ENCODE peak calls at places on chromosomes 13 and 19, in six cellular contexts. Q is K562, R is H1, L is GM12878, C is HCT116, U is GM23338. E is an unnamed sample.

GRCh38 chr13:111042661-111043226 is 72.4 kb upstream of the ARHGEF7 start:
- DNase-seq in L (no peak), Q (no peak), R (no peak), U (no peak), C (no peak), E (no peak)

GRCh38 chr13:111213964-111214726 is 99.0 kb downstream of the ARHGEF7 start:
- DNase-seq in R (no peak), Q (no peak), L (no peak), C (no peak), U (peak), E (no peak)

GRCh38 chr19:33524024-33524664 is 2.6 kb upstream of the PEPD start:
- DNase-seq in U (no peak), L (no peak), C (no peak), R (no peak), Q (no peak), E (no peak)

GRCh38 chr13:72489751-72490150 is 237.7 kb downstream of the MZT1 start:
- DNase-seq in C (no peak), U (no peak), R (no peak), L (no peak), Q (no peak), E (no peak)

GRCh38 chr19:20171285-20171684 is 4.3 kb downstream of the ZNF486 start:
- DNase-seq in C (no peak), R (no peak), Q (no peak), U (no peak), L (no peak), E (no peak)

GRCh38 chr19:21908066-21908465 is 72.1 kb upstream of the ZNF43 start:
- DNase-seq in R (no peak), U (no peak), C (no peak), Q (no peak), L (no peak), E (no peak)

GRCh38 chr13:75752848-75753247 is 116.7 kb downstream of the LMO7 start:
- DNase-seq in U (no peak), L (no peak), R (no peak), Q (no peak), C (no peak), E (no peak)

GRCh38 chr19:944663-945241 is 18.9 kb downstream of the ARID3A start:
- DNase-seq in R (no peak), U (no peak), C (no peak), L (no peak), Q (no peak), E (no peak)

GRCh38 chr19:41934849-41935374 is 6.7 kb upstream of the ERFL start:
- DNase-seq in Q (peak), R (peak), L (no peak), C (peak), U (peak), E (no peak)

GRCh38 chr13:111212517-111212873 is 97.4 kb downstream of the ARHGEF7 start:
- DNase-seq in L (no peak), U (no peak), R (no peak), Q (no peak), C (no peak), E (no peak)

GRCh38 chr13:39450176-39450575 is 152.8 kb downstream of the LHFPL6 start:
- DNase-seq in L (no peak), Q (no peak), U (no peak), C (no peak), R (no peak), E (no peak)

GRCh38 chr13:110405597-110406450 is 98.7 kb downstream of the COL4A2 start:
- DNase-seq in U (no peak), Q (no peak), C (no peak), R (no peak), L (no peak), E (no peak)

GRCh38 chr19:30703645-30704044 is 331.5 kb downstream of the ZNF536 start:
- DNase-seq in C (no peak), Q (no peak), R (no peak), L (no peak), U (no peak), E (no peak)

GRCh38 chr13:52999093-52999696 is 29.4 kb upstream of the OLFM4 start:
- DNase-seq in C (no peak), Q (no peak), R (no peak), U (no peak), L (no peak), E (no peak)

GRCh38 chr13:41284512-41285288 is 21.3 kb upstream of the MTRF1 start:
- DNase-seq in U (no peak), Q (no peak), C (peak), L (no peak), R (no peak), E (no peak)

GRCh38 chr13:41213316-41213715 is 18.9 kb upstream of the KBTBD7 start:
- DNase-seq in L (no peak), R (no peak), U (no peak), Q (no peak), C (no peak), E (no peak)

GRCh38 chr19:14078406-14078805 is 5.8 kb downstream of the MISP3 start:
- DNase-seq in C (no peak), U (no peak), L (no peak), Q (no peak), R (no peak), E (no peak)

GRCh38 chr19:38003427-38004099 is 96.6 kb downstream of the SIPA1L3 start:
- DNase-seq in C (no peak), U (peak), Q (no peak), L (peak), R (no peak), E (no peak)

GRCh38 chr19:38683393-38684077 is 36.1 kb downstream of the ACTN4 start:
- DNase-seq in U (peak), L (no peak), C (peak), Q (peak), R (peak), E (no peak)

GRCh38 chr13:41418027-41418426 is 39.3 kb upstream of the RGCC start:
- DNase-seq in R (no peak), L (no peak), C (no peak), Q (no peak), U (no peak), E (no peak)

GRCh38 chr19:33719366-33720154 is 77.1 kb upstream of the KCTD15 start:
- DNase-seq in R (no peak), U (no peak), L (no peak), C (no peak), Q (no peak), E (no peak)

GRCh38 chr13:21010621-21011020 is 50.8 kb downstream of the LATS2 start:
- DNase-seq in R (no peak), C (no peak), L (no peak), Q (peak), U (peak), E (no peak)

GRCh38 chr13:44300895-44301638 is 72.6 kb upstream of the SERP2 start:
- DNase-seq in C (peak), U (no peak), R (no peak), Q (no peak), L (peak), E (peak)

GRCh38 chr19:45659096-45659729 is 8.8 kb upstream of the GIPR start:
- DNase-seq in R (no peak), C (no peak), L (no peak), U (no peak), Q (no peak), E (no peak)

GRCh38 chr19:47035127-47035494 is 13.3 kb downstream of the TMEM160 start:
- DNase-seq in Q (peak), U (peak), L (no peak), C (no peak), R (no peak), E (no peak)

GRCh38 chr19:37928527-37929286 is 21.7 kb downstream of the SIPA1L3 start:
- DNase-seq in U (peak), L (peak), Q (no peak), R (no peak), C (no peak), E (no peak)

GRCh38 chr13:41546372-41547252 is 89.3 kb downstream of the RGCC start:
- DNase-seq in R (no peak), C (no peak), L (no peak), U (no peak), Q (no peak), E (no peak)

GRCh38 chr19:19026299-19026971 is 6.9 kb downstream of the SUGP2 start:
- DNase-seq in C (no peak), L (no peak), Q (peak), R (no peak), U (peak), E (no peak)

GRCh38 chr19:57682226-57682766 is 519 bp downstream of the ZNF551 start:
- DNase-seq in U (no peak), C (no peak), Q (no peak), L (no peak), R (no peak), E (no peak)

GRCh38 chr13:41462427-41462826 is 5.1 kb downstream of the RGCC start:
- DNase-seq in Q (no peak), U (no peak), L (no peak), R (no peak), C (no peak), E (no peak)

GRCh38 chr19:29672933-29673336 is 7.7 kb downstream of the PLEKHF1 start:
- DNase-seq in R (no peak), C (no peak), L (peak), U (no peak), Q (no peak), E (no peak)

GRCh38 chr13:112918746-112919145 is 50.3 kb upstream of the MCF2L start:
- DNase-seq in U (no peak), L (no peak), C (no peak), Q (no peak), R (no peak), E (no peak)

GRCh38 chr13:74015137-74015536 is 119.1 kb downstream of the KLF12 start:
- DNase-seq in C (no peak), R (no peak), Q (no peak), L (no peak), U (peak), E (no peak)

DNA sequence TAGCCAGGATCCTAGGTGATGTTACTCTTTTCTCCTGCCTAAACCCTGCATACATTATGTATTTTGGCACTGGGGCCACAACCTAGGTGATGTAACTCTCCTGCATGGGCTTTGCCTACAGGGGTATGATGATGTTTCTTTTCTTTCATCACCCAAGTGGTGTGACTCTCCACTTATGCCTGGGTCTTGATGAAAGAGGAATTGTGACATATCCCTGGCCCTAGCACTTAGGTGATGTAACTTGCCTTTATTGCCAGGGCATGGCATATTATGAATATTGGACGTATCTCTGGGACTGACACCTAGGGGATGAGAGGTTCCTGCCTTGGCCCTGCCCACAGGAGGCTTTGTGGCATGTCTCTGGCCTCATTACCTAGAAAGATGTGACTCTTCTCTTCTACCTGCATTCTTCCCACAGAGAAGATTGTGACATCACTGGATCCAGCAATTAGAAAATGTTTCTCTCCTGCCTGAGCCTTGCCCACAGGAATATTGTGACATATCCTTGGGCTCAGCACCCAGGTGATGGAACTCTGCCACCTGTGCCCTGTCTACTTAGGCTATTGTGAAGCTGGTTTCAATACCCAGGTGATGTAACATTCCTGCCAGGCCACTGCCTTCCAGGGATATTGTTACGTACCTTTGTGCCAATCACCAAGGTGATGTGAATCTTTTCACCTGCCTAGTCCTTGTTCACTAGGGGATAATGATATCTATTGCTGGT is 27.3 kb upstream of the ZNF254 start:
- DNase-seq in C (no peak), L (no peak), Q (no peak), R (no peak), U (no peak), E (no peak)
- TF ChIP-seq POLR2AphosphoS5 in C (no peak), L (no peak), Q (no peak), R (no peak), U (no peak), E (no peak)

GRCh38 chr13:31001647-31002046 is 69.2 kb downstream of the TEX26 start:
- DNase-seq in R (no peak), C (no peak), Q (no peak), L (no peak), U (no peak), E (no peak)

GRCh38 chr13:31000889-31001288 is 68.4 kb downstream of the TEX26 start:
- DNase-seq in L (no peak), R (no peak), U (no peak), Q (no peak), C (no peak), E (no peak)

GRCh38 chr13:30997697-30998547 is 65.5 kb downstream of the TEX26 start:
- DNase-seq in R (no peak), C (no peak), L (no peak), Q (no peak), U (no peak), E (no peak)

GRCh38 chr13:30995331-30995730 is 62.9 kb downstream of the TEX26 start:
- DNase-seq in L (no peak), C (no peak), Q (no peak), R (no peak), U (no peak), E (no peak)

DNA sequence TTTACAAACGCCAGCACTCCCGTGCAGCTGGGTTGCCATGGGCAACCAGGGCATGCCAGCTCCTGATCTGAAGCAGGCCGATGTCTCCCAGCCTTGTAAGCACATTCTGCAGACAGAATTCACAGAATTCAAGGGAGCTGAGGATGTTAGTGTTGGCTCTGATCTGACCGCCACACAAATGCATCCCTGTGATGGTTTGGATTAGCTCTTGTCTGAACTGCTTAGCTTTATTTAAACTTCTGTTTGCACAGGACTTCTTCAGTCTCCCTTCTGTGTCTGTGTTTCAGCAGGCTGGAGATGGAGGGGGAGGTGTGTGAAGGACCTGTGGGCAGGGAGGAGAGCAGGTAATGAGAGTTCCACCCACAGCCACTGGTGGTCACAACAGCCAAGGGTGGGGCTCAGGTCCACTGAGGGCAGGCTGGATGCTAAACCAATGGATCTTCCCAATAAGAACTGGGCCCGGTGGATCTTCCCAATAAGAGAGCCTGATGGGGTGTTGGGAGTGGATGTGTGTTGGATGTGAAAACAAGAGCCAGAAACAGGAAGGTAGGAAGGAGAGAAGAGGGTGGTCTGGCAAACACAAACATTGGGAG is 66.2 kb downstream of the TEX26 start:
- DNase-seq in L (no peak), C (no peak), R (no peak), Q (no peak), U (no peak), E (no peak)
- H3K4me3 ChIP-seq in L (no peak), C (no peak), R (no peak), Q (no peak), U (no peak), E (no peak)

GRCh38 chr19:3721900-3722442 is 13.8 kb downstream of the TJP3 start:
- DNase-seq in R (no peak), L (no peak), C (no peak), U (no peak), Q (no peak), E (no peak)
- TF ChIP-seq EZH2 in R (no peak), L (no peak), C (no peak), U (no peak), Q (no peak), E (no peak)

DNA sequence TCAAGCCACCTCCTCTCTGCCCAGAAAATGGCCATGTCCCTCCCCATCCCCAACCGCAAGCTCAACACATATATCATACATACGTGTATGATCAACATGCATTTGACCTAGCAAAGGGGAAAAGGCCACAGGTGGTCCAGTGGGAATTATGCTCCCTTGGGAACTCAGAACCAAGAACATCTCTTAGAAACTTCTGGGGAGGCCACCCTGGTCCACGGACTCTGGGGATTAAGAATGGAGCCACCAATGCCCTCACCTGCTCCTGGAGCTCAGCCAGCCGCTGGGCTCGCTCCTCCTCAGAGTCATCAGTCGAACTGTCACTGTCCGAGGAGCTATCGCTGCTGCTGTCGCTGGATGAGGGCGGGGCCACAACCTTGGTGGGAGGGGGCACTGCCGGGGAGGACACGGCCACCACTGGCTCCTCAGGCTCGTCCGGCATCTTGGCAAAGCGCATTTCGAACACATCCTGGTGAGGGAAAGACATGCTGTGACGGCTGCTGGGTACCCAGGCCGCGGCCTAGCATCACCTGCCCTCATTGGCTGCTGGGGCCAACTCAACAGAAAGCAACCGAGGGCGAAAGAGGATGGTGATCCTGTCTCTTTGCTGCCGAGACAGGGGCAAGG is 24.6 kb upstream of the EPHX3 start:
- DNase-seq in Q (no peak), U (no peak), L (no peak), C (no peak), R (no peak), E (no peak)
- TF ChIP-seq POLR2AphosphoS5 in Q (no peak), U (no peak), L (no peak), C (no peak), R (no peak), E (no peak)

DNA sequence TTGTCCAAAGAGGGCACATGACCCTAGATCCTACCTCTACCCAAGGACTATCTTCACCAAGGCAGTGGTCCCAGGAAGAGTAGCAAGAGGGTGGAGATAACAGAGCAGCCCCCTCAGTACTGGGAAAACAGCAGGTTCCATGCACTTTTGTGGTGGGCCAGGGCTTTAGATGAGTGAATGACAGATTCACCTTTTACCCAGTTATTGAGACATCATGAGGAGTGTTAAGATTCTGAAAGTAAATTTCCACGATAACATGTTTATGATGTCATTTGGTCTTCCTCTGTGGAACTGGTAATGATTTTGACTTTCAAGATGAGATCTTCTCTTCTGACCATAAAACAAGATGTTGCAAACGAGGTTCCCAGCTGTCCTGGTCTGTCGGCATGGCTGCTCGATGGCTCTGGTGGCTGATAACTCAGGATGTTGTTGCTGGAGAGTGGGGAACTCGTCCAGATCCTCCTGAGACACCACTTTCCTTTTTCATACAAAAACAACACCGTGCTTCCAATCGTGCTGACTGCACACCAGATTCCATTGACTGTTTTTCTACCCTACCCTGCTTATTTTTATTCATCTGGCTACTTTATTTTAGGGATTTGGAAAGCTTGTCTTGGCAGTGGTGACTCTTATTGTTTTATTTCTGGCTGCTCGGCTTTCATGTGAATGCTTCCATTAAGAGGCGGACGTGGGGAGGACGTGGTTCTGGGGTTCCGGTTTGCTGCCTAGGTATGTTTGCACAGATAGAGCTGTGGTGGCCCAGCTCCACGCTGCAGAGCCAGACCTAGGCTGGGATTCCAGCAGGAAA is 88.5 kb downstream of the LRCH1 start:
- DNase-seq in R (no peak), Q (no peak), U (no peak), L (no peak), C (no peak), E (no peak)
- H3K4me3 ChIP-seq in R (no peak), Q (no peak), U (no peak), L (no peak), C (no peak), E (no peak)